ENCODE peak calls at places on chromosomes 1 and 21, in six cellular contexts. One of them, this sample, is unnamed.

GRCh38 chr1:193807208-193807607 is 620.8 kb upstream of the B3GALT2 start:
- DNase-seq in IMR-90: no peak
- DNase-seq in psoas muscle: no peak
- DNase-seq in HAP-1: no peak
- DNase-seq in fibroblast of lung: no peak
- DNase-seq in CD8-positive, alpha-beta T cell: no peak
- DNase-seq in this sample: no peak

GRCh38 chr1:172003766-172004530 is 162.7 kb downstream of the DNM3 start:
- DNase-seq in psoas muscle: no peak
- DNase-seq in IMR-90: peak; percentile 17
- DNase-seq in fibroblast of lung: peak; percentile 27
- DNase-seq in CD8-positive, alpha-beta T cell: no peak
- DNase-seq in HAP-1: no peak
- DNase-seq in this sample: no peak

GRCh38 chr1:210907406-210907805 is 226.5 kb downstream of the KCNH1 start:
- DNase-seq in fibroblast of lung: no peak
- DNase-seq in IMR-90: no peak
- DNase-seq in CD8-positive, alpha-beta T cell: no peak
- DNase-seq in HAP-1: no peak
- DNase-seq in psoas muscle: no peak
- DNase-seq in this sample: no peak

GRCh38 chr1:151993734-151994496 is at the start of gene S100A10:
- DNase-seq in fibroblast of lung: peak; percentile 79
- DNase-seq in HAP-1: peak; percentile 76
- DNase-seq in CD8-positive, alpha-beta T cell: peak; percentile 58
- DNase-seq in IMR-90: peak; percentile 68
- DNase-seq in psoas muscle: peak; percentile 80
- DNase-seq in this sample: peak; percentile 77

GRCh38 chr1:51288578-51288977 is 41.8 kb downstream of the TTC39A start:
- DNase-seq in HAP-1: no peak
- DNase-seq in psoas muscle: no peak
- DNase-seq in CD8-positive, alpha-beta T cell: no peak
- DNase-seq in IMR-90: no peak
- DNase-seq in fibroblast of lung: no peak
- DNase-seq in this sample: no peak

GRCh38 chr1:154886281-154887036 is 16.4 kb upstream of the KCNN3 start:
- DNase-seq in HAP-1: no peak
- DNase-seq in psoas muscle: no peak
- DNase-seq in IMR-90: no peak
- DNase-seq in fibroblast of lung: no peak
- DNase-seq in CD8-positive, alpha-beta T cell: no peak
- DNase-seq in this sample: no peak

GRCh38 chr1:29057700-29058099 is 66.0 kb downstream of the TMEM200B start:
- DNase-seq in psoas muscle: no peak
- DNase-seq in CD8-positive, alpha-beta T cell: no peak
- DNase-seq in HAP-1: no peak
- DNase-seq in IMR-90: peak; percentile 18
- DNase-seq in fibroblast of lung: no peak
- DNase-seq in this sample: no peak

GRCh38 chr1:150621497-150622113 is 7.8 kb downstream of the ENSA start:
- DNase-seq in CD8-positive, alpha-beta T cell: peak; percentile 23
- DNase-seq in HAP-1: no peak
- DNase-seq in fibroblast of lung: peak; percentile 53
- DNase-seq in IMR-90: peak; percentile 79
- DNase-seq in psoas muscle: peak; percentile 28
- DNase-seq in this sample: peak; percentile 86

GRCh38 chr1:167052389-167052788 is 37.8 kb downstream of the GPA33 start:
- DNase-seq in HAP-1: peak; percentile 11
- DNase-seq in CD8-positive, alpha-beta T cell: no peak
- DNase-seq in IMR-90: no peak
- DNase-seq in fibroblast of lung: no peak
- DNase-seq in psoas muscle: no peak
- DNase-seq in this sample: no peak

GRCh38 chr1:26719205-26719604 is 23.4 kb downstream of the ARID1A start:
- DNase-seq in CD8-positive, alpha-beta T cell: no peak
- DNase-seq in IMR-90: no peak
- DNase-seq in HAP-1: no peak
- DNase-seq in psoas muscle: no peak
- DNase-seq in fibroblast of lung: no peak
- DNase-seq in this sample: no peak
- H3K4me1 ChIP-seq in CD8-positive, alpha-beta T cell: peaks cover 90% of the 10 kb centered on the region
- H3K4me1 ChIP-seq in IMR-90: peaks cover 19% of the 10 kb centered on the region
- H3K4me1 ChIP-seq in HAP-1: peaks cover 21% of the 10 kb centered on the region
- H3K4me1 ChIP-seq in psoas muscle: peaks cover 72% of the 10 kb centered on the region
- H3K4me1 ChIP-seq in fibroblast of lung: peaks cover 9% of the 10 kb centered on the region
- H3K4me1 ChIP-seq in this sample: peaks cover 15% of the 10 kb centered on the region

DNA sequence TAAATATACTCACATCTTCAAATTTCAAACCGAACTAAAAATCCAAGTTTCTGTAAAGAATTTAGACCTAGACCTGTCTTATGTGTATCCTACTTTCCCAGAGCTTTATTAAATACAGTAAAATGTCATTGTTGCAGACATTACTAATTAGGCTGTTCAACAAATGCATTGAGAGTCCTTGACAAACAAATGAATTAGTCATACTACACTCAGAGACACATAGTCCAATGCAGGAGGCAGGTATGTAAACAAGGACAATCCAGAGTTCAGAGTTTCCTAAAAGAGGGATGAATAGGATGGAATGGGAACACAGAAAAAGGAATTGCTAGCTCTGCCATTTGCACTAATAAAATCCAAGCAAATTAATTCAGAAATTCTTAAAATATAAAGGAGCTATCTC is 1.6 kb upstream of the EGLN1 start:
- DNase-seq in HAP-1: no peak
- DNase-seq in psoas muscle: no peak
- DNase-seq in CD8-positive, alpha-beta T cell: no peak
- DNase-seq in fibroblast of lung: no peak
- DNase-seq in IMR-90: no peak
- DNase-seq in this sample: no peak
- H3K4me1 ChIP-seq in HAP-1: peaks cover 11% of the 10 kb centered on the region
- H3K4me1 ChIP-seq in psoas muscle: peaks cover 26% of the 10 kb centered on the region
- H3K4me1 ChIP-seq in CD8-positive, alpha-beta T cell: peaks cover 25% of the 10 kb centered on the region
- H3K4me1 ChIP-seq in fibroblast of lung: peaks cover 4% of the 10 kb centered on the region
- H3K4me1 ChIP-seq in IMR-90: peaks cover 1% of the 10 kb centered on the region
- H3K4me1 ChIP-seq in this sample: peaks cover 6% of the 10 kb centered on the region

DNA sequence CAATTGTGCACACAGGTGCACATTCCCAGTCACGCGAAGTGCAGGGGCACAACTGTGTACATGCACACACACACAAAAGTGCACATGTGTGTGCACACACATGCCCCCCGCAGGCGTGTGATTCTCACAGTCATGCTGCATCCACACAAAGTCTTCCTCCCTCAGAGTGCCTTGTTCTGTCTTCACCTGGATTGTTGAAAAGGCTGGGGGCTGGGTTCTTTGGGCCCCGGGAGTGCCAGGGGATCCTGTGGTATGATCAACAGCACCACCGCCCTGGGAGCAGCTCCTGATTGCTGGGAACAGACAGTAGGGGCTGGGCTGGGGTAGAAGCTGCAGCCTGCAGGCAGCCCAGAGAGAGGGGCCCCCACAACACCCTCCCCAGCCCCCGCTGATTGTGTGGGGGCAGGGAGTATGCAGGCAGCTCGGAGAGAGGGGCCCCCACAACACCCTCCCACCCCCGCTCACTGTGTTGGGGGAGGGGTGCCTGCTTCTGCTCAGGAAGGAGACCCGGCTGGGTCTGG is 3.4 kb downstream of the COL18A1 start:
- DNase-seq in psoas muscle: peak; percentile 13
- DNase-seq in IMR-90: no peak
- DNase-seq in fibroblast of lung: no peak
- DNase-seq in CD8-positive, alpha-beta T cell: no peak
- DNase-seq in HAP-1: no peak
- DNase-seq in this sample: no peak
- H3K4me1 ChIP-seq in psoas muscle: peaks cover 18% of the 10 kb centered on the region
- H3K4me1 ChIP-seq in IMR-90: peaks cover 25% of the 10 kb centered on the region
- H3K4me1 ChIP-seq in fibroblast of lung: peaks cover 3% of the 10 kb centered on the region
- H3K4me1 ChIP-seq in CD8-positive, alpha-beta T cell: peaks cover 8% of the 10 kb centered on the region
- H3K4me1 ChIP-seq in HAP-1: peaks cover 7% of the 10 kb centered on the region
- H3K4me1 ChIP-seq in this sample: no peaks in the 10 kb centered on the region

DNA sequence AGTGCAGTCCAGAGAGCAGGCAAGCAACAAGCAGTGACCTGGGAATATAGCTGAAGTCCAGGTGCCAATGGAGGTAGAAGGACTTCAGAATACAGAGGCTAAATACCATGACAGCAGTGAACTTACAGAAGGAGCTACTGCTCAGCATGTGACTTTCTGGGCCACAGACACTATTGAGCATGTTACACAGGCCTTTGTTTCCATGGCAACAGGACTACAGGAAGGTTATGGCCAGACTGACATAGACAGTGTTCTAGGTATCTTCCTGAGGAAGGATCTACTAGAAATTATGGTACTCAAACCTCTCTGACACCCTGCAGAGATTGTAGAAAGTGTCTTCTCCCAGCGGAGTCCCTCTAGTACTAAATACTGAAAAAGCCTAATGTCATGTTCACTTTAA is 11.0 kb downstream of the OR2M5 start:
- DNase-seq in psoas muscle: no peak
- DNase-seq in HAP-1: no peak
- DNase-seq in CD8-positive, alpha-beta T cell: no peak
- DNase-seq in IMR-90: no peak
- DNase-seq in fibroblast of lung: no peak
- DNase-seq in this sample: no peak
- H3K4me1 ChIP-seq in psoas muscle: no peaks in the 10 kb centered on the region
- H3K4me1 ChIP-seq in HAP-1: no peaks in the 10 kb centered on the region
- H3K4me1 ChIP-seq in CD8-positive, alpha-beta T cell: no peaks in the 10 kb centered on the region
- H3K4me1 ChIP-seq in IMR-90: no peaks in the 10 kb centered on the region
- H3K4me1 ChIP-seq in fibroblast of lung: no peaks in the 10 kb centered on the region
- H3K4me1 ChIP-seq in this sample: no peaks in the 10 kb centered on the region

DNA sequence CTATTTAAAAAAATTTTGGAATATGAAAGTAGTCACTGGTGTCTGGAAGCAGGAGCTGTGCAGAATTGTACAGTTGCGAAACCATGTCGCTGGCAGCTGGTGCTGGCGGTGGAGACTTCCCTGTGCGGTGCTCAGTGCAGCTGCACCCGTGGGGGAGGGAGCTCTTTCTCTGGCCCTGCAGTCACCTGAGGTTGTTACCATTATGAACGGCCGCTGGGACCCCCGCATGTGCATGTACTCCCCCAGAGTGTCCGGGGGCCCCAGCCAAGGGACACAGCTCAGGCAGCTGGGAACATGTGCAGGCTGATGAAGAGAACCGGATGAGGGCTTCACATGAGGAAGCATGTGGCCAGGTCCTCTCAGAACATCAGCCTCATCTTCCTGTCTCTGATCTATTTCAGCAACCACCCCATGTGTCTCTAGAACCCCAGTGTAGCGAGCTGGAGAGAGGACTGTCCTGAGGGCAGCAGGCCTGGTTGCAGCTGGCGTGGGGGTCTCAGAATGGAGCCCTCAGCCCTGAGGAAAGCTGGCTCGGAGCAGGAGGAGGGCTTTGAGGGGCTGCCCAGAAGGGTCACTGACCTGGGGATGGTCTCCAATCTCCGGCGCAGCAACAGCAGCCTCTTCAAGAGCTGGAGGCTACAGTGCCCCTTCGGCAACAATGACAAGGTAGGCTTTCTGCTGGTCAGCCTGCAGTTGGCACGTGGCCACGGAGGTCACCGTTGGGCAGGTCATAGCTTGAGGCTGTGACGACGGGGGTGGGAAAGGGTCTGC is at the start of gene TRPM2:
- DNase-seq in IMR-90: no peak
- DNase-seq in fibroblast of lung: no peak
- DNase-seq in CD8-positive, alpha-beta T cell: no peak
- DNase-seq in HAP-1: no peak
- DNase-seq in psoas muscle: peak; percentile 71
- DNase-seq in this sample: peak; percentile 80
- H3K4me1 ChIP-seq in IMR-90: no peaks in the 10 kb centered on the region
- H3K4me1 ChIP-seq in fibroblast of lung: no peaks in the 10 kb centered on the region
- H3K4me1 ChIP-seq in CD8-positive, alpha-beta T cell: peaks cover 49% of the 10 kb centered on the region
- H3K4me1 ChIP-seq in HAP-1: no peaks in the 10 kb centered on the region
- H3K4me1 ChIP-seq in psoas muscle: no peaks in the 10 kb centered on the region
- H3K4me1 ChIP-seq in this sample: peaks cover 3% of the 10 kb centered on the region

GRCh38 chr1:170694172-170694926 is 30.4 kb downstream of the PRRX1 start:
- DNase-seq in CD8-positive, alpha-beta T cell: no peak
- DNase-seq in IMR-90: no peak
- DNase-seq in HAP-1: no peak
- DNase-seq in fibroblast of lung: no peak
- DNase-seq in psoas muscle: no peak
- DNase-seq in this sample: no peak

GRCh38 chr1:170697338-170697715 is 33.4 kb downstream of the PRRX1 start:
- DNase-seq in HAP-1: no peak
- DNase-seq in IMR-90: no peak
- DNase-seq in fibroblast of lung: no peak
- DNase-seq in psoas muscle: no peak
- DNase-seq in CD8-positive, alpha-beta T cell: no peak
- DNase-seq in this sample: no peak

GRCh38 chr1:170698301-170698700 is 34.4 kb downstream of the PRRX1 start:
- DNase-seq in psoas muscle: no peak
- DNase-seq in CD8-positive, alpha-beta T cell: no peak
- DNase-seq in IMR-90: no peak
- DNase-seq in fibroblast of lung: no peak
- DNase-seq in HAP-1: no peak
- DNase-seq in this sample: no peak

GRCh38 chr1:170696591-170697337 is 32.8 kb downstream of the PRRX1 start:
- DNase-seq in HAP-1: peak; percentile 61
- DNase-seq in fibroblast of lung: no peak
- DNase-seq in CD8-positive, alpha-beta T cell: no peak
- DNase-seq in psoas muscle: no peak
- DNase-seq in IMR-90: no peak
- DNase-seq in this sample: no peak

DNA sequence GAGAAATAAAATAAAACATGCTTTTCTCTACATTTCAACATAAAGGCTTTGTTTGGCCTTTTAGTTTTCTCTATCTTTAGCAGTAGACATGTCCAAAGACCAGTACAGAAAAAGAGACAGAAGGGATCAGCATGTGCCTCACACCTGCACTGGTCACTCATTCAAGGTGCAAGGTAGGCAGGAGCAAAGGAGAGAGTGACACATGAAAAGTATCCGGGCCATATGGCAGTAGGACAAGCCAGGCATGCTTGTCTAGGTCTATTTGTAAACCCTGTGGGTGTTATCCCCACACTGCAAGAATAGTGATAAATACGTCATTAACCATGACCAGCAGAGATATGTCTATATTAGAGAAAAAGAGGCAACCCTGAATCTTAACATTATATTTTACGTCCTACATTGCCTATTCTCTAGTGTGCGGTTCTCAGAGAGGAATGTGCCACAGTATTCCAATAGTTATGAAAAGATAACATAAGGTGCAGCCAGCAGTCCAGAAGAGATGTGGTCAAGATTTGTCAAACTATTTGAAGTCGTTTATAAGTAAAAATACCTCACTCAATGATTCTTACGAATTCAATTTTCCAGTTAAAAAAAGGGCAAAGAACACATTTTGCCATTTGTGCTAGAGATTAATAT is 32.1 kb downstream of the PRRX1 start:
- DNase-seq in psoas muscle: no peak
- DNase-seq in CD8-positive, alpha-beta T cell: no peak
- DNase-seq in fibroblast of lung: peak; percentile 69
- DNase-seq in HAP-1: no peak
- DNase-seq in IMR-90: no peak
- DNase-seq in this sample: no peak
- H3K4me1 ChIP-seq in psoas muscle: peaks cover 80% of the 10 kb centered on the region
- H3K4me1 ChIP-seq in CD8-positive, alpha-beta T cell: no peaks in the 10 kb centered on the region
- H3K4me1 ChIP-seq in fibroblast of lung: peaks cover 31% of the 10 kb centered on the region
- H3K4me1 ChIP-seq in HAP-1: peaks cover 12% of the 10 kb centered on the region
- H3K4me1 ChIP-seq in IMR-90: peaks cover 23% of the 10 kb centered on the region
- H3K4me1 ChIP-seq in this sample: no peaks in the 10 kb centered on the region

DNA sequence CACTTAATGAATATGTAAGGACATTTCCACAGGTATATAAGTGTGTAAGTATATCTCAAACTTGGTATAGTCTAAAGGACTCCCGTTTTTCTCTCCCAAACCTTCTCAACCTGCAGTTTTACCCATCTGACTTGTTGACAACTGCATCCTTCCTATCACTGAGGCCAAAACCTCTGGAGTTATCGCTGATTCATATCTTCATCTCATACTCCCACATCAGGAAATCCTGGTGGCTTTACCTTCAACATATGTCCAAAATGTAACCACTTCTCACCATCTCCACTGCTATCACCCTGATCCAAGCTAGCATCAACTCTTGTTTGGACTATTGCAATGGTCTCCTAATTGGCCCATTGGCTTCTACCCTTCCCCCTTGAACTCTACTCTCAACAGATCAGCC is 30.4 kb downstream of the SLAMF6 start:
- DNase-seq in IMR-90: no peak
- DNase-seq in fibroblast of lung: no peak
- DNase-seq in CD8-positive, alpha-beta T cell: no peak
- DNase-seq in psoas muscle: no peak
- DNase-seq in HAP-1: no peak
- DNase-seq in this sample: no peak
- H3K4me1 ChIP-seq in IMR-90: no peaks in the 10 kb centered on the region
- H3K4me1 ChIP-seq in fibroblast of lung: no peaks in the 10 kb centered on the region
- H3K4me1 ChIP-seq in CD8-positive, alpha-beta T cell: no peaks in the 10 kb centered on the region
- H3K4me1 ChIP-seq in psoas muscle: no peaks in the 10 kb centered on the region
- H3K4me1 ChIP-seq in HAP-1: no peaks in the 10 kb centered on the region
- H3K4me1 ChIP-seq in this sample: no peaks in the 10 kb centered on the region